ENCODE peak calls at places on chromosomes 3 and 15, in ten cellular contexts. Q is sigmoid colon, Y is breast epithelium, V is stomach, K is GM23338, X is SK-N-SH, T is transverse colon, B is spleen, D is HCT116, F is endothelial cell of umbilical vein. G is an unnamed sample. For H3K4me1, the result is how much of the 10 kb centered on the place peaks cover.

GRCh38 chr3:192467230-192468186 is 259.8 kb downstream of the FGF12 start:
- DNase-seq in Q (no peak), Y (no peak), V (peak), K (peak), X (peak), T (peak), B (peak), D (peak), F (peak), G (no peak)

GRCh38 chr3:145489011-145489410 is 672.0 kb downstream of the PLOD2 start:
- DNase-seq in Q (no peak), Y (no peak), V (no peak), K (no peak), X (no peak), T (no peak), B (no peak), D (no peak), F (no peak), G (no peak)

GRCh38 chr15:69892351-69892750 is 205.4 kb downstream of the TLE3 start:
- DNase-seq in Q (no peak), Y (no peak), V (no peak), K (no peak), X (peak), T (no peak), B (no peak), D (no peak), F (no peak), G (no peak)

GRCh38 chr3:58175429-58176184 is 35.2 kb downstream of the DNASE1L3 start:
- DNase-seq in Q (peak), Y (no peak), V (peak), K (peak), X (no peak), T (peak), B (peak), D (no peak), F (peak), G (no peak)

GRCh38 chr15:72774696-72775383 is 8.7 kb downstream of the ADPGK start:
- DNase-seq in Q (no peak), Y (no peak), V (no peak), K (no peak), X (no peak), T (no peak), B (no peak), D (no peak), F (no peak), G (no peak)

GRCh38 chr3:34015204-34016142 is 217.0 kb downstream of the PDCD6IP start:
- DNase-seq in Q (no peak), Y (no peak), V (no peak), K (peak), X (no peak), T (no peak), B (no peak), D (no peak), F (no peak), G (no peak)

GRCh38 chr3:112643621-112644236 is 2.8 kb upstream of the CCDC80 start:
- DNase-seq in Q (no peak), Y (no peak), V (no peak), K (peak), X (no peak), T (no peak), B (no peak), D (no peak), F (no peak), G (no peak)

GRCh38 chr3:148882288-148882687 is 17.2 kb downstream of the CPA3 start:
- DNase-seq in Q (no peak), Y (no peak), V (no peak), K (peak), X (no peak), T (no peak), B (no peak), D (no peak), F (no peak), G (no peak)

GRCh38 chr15:66785637-66786036 is 83.6 kb downstream of the SMAD6 start:
- DNase-seq in Q (no peak), Y (no peak), V (no peak), K (no peak), X (no peak), T (no peak), B (no peak), D (no peak), F (no peak), G (no peak)

GRCh38 chr3:127964053-127964452 is 49.0 kb downstream of the KBTBD12 start:
- DNase-seq in Q (no peak), Y (no peak), V (no peak), K (no peak), X (no peak), T (no peak), B (no peak), D (no peak), F (no peak), G (no peak)

GRCh38 chr3:174440350-174440716 is 418.8 kb upstream of the NAALADL2 start:
- DNase-seq in Q (peak), Y (no peak), V (no peak), K (peak), X (no peak), T (peak), B (no peak), D (no peak), F (no peak), G (no peak)

GRCh38 chr3:159032311-159032710 is 230.5 kb downstream of the MFSD1 start:
- DNase-seq in Q (no peak), Y (no peak), V (no peak), K (no peak), X (no peak), T (no peak), B (no peak), D (peak), F (no peak), G (no peak)

GRCh38 chr3:53263907-53264306 is 8.1 kb upstream of the TKT start:
- DNase-seq in Q (no peak), Y (no peak), V (no peak), K (no peak), X (no peak), T (no peak), B (no peak), D (no peak), F (no peak), G (no peak)

GRCh38 chr3:187841552-187841951 is 96.3 kb upstream of the BCL6 start:
- DNase-seq in Q (no peak), Y (no peak), V (no peak), K (no peak), X (no peak), T (no peak), B (no peak), D (no peak), F (no peak), G (no peak)

GRCh38 chr3:172038823-172039222 is 555 bp upstream of the FNDC3B start:
- DNase-seq in Q (peak), Y (no peak), V (no peak), K (peak), X (no peak), T (no peak), B (no peak), D (no peak), F (no peak), G (no peak)

GRCh38 chr3:63051920-63052319 is 176.7 kb upstream of the CADPS start:
- DNase-seq in Q (no peak), Y (no peak), V (no peak), K (peak), X (no peak), T (peak), B (no peak), D (no peak), F (no peak), G (no peak)

GRCh38 chr15:90959894-90960293 is 5.2 kb downstream of the RCCD1 start:
- DNase-seq in Q (peak), Y (no peak), V (no peak), K (no peak), X (no peak), T (no peak), B (no peak), D (no peak), F (no peak), G (no peak)

GRCh38 chr15:84950570-84951111 is 31.0 kb upstream of the PDE8A start:
- DNase-seq in Q (peak), Y (no peak), V (no peak), K (no peak), X (no peak), T (no peak), B (no peak), D (no peak), F (no peak), G (no peak)

GRCh38 chr3:150133293-150133692 is 162.6 kb upstream of the PFN2 start:
- DNase-seq in Q (no peak), Y (no peak), V (no peak), K (no peak), X (no peak), T (no peak), B (no peak), D (no peak), F (no peak), G (no peak)

GRCh38 chr3:62558549-62559112 is 185.3 kb upstream of the FEZF2 start:
- DNase-seq in Q (no peak), Y (no peak), V (no peak), K (peak), X (peak), T (no peak), B (no peak), D (no peak), F (peak), G (no peak)

GRCh38 chr3:111863942-111864341 is 4.9 kb downstream of the PHLDB2 start:
- DNase-seq in Q (no peak), Y (no peak), V (no peak), K (no peak), X (no peak), T (no peak), B (no peak), D (no peak), F (peak), G (no peak)

GRCh38 chr15:40047413-40048154 is 8.6 kb upstream of the SRP14 start:
- DNase-seq in Q (peak), Y (no peak), V (peak), K (no peak), X (no peak), T (peak), B (peak), D (no peak), F (peak), G (peak)

GRCh38 chr3:63947594-63947993 is 35.4 kb upstream of the SCAANT1 start:
- DNase-seq in Q (no peak), Y (no peak), V (no peak), K (no peak), X (no peak), T (no peak), B (no peak), D (no peak), F (no peak), G (no peak)

GRCh38 chr15:61393524-61393923 is 164.4 kb upstream of the RORA start:
- DNase-seq in Q (no peak), Y (no peak), V (no peak), K (no peak), X (no peak), T (no peak), B (no peak), D (no peak), F (no peak), G (no peak)

GRCh38 chr3:21830541-21830940 is 79.5 kb upstream of the ZNF385D start:
- DNase-seq in Q (no peak), Y (no peak), V (no peak), K (no peak), X (no peak), T (no peak), B (no peak), D (no peak), F (no peak), G (no peak)

GRCh38 chr15:92882697-92883642 is 17.2 kb upstream of the CHD2 start:
- DNase-seq in Q (no peak), Y (no peak), V (no peak), K (no peak), X (peak), T (no peak), B (peak), D (no peak), F (no peak), G (no peak)

GRCh38 chr3:49104427-49105291 is at the start of gene QARS1:
- DNase-seq in Q (peak), Y (peak), V (peak), K (peak), X (peak), T (peak), B (peak), D (peak), F (peak), G (no peak)

GRCh38 chr3:114119776-114120175 is 59.1 kb downstream of the DRD3 start:
- DNase-seq in Q (no peak), Y (no peak), V (no peak), K (no peak), X (no peak), T (no peak), B (no peak), D (no peak), F (peak), G (no peak)

GRCh38 chr15:38695249-38696119 is 130.9 kb upstream of the RASGRP1 start:
- DNase-seq in Q (no peak), Y (no peak), V (no peak), K (no peak), X (peak), T (no peak), B (no peak), D (no peak), F (no peak), G (no peak)

DNA sequence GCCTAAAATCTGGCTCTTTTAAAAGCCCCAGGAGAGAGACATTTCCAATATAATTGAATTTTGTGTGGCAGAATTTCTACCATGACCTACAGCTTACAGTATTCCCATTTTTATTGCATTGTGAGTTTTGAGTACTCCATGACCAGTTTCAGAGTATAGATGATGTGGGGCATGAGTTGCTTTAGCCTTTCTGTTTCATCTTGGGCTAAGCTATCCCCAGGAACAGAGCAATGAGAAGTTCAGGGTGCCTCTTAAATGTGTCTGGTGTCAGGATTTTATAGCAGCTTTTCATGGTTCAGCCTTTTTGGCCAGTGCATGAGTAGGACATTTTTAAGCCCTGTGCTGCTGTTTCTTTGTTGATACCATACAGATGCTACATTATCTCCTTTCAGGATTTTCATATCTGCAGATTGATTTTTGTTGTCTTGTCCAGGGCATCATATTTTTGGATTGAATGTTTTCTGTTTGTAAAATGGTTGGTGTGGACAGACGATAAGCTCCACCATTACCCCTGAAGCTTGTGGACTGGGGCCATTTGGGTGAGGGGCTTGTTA is 3.5 kb downstream of the ABHD2 start:
- DNase-seq in Q (no peak), Y (no peak), V (no peak), K (no peak), X (no peak), T (no peak), B (no peak), D (no peak), F (no peak), G (no peak)
- H3K4me1 ChIP-seq in Q (half or more), Y (under half), V (half or more), K (under half), X (half or more), T (half or more), B (half or more), D (under half), F (under half), G (half or more)

DNA sequence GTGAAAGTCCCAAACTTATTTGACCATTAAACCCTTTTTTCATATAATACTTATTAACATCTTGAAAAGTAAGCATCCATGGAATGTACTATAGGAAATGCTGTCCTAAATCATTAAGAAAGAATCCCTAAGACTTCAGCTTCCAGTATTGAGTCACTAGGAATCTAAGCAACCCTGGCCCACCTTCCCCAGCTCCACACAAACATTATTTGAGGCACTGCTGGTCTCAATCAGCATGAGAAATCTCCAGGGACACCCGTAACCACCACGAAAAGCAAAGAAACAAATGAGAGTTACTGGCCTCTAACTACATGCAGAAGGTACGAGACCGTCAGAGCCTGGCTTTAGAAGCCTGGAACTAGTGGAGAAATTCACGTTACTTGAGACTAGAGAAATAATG is 68.2 kb downstream of the POLQ start:
- DNase-seq in Q (no peak), Y (no peak), V (no peak), K (no peak), X (no peak), T (no peak), B (no peak), D (no peak), F (peak), G (no peak)
- TF ChIP-seq CTCF in Q (no peak), Y (no peak), V (no peak), K (no peak), X (no peak), T (no peak), B (no peak), D (no peak), F (no peak), G (no peak)

GRCh38 chr15:63049747-63050439 is 7.3 kb downstream of the TPM1 start:
- DNase-seq in Q (no peak), Y (no peak), V (no peak), K (no peak), X (no peak), T (no peak), B (no peak), D (no peak), F (peak), G (no peak)
- TF ChIP-seq POLR2AphosphoS5 in Q (peak), Y (no peak), V (no peak), K (no peak), X (no peak), T (peak), B (no peak), D (no peak), F (peak), G (no peak)

DNA sequence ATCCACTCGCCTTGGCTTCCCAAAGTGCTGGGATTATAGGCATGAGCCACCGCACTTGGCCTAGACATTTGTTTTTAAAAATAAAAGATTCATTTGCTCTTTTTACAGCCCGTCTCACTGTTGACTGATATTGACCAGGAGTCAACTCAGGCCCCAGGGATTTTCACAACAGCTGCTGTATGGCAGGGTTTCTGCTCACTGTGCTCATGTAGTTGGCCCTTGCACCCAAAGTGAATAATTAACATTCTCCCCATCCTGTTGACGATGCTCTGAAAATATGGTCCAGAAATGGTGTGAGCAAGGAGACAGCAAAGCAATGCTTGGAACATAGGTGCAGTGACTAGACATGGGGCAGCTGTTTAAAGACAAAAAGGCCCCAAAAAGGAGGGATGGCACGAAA is 2.9 kb upstream of the CCR5 start:
- DNase-seq in Q (no peak), Y (no peak), V (no peak), K (no peak), X (no peak), T (no peak), B (no peak), D (no peak), F (no peak), G (no peak)
- H3K4me1 ChIP-seq in Q (under half), Y (under half), V (under half), K (under half), X (under half), T (under half), B (under half), D (under half), F (under half), G (under half)

DNA sequence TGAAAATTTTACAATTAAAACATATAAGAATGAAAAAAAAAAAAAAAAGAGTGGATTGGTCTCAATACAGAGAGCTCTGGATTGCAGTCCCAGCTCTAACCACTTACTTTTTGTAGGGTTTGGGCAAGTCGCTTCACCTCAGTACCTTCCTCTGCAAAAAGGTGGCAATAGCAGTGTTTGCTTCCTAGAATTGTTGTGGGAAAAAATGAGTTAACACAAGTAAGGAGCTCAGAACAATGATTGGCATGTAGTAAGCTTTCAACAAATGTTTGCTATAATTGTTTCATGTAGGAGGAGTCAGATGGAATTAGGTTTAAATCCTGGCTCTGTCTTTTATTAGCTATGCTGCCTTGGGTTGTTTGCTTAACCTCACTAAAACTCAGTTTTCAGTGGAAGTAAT is 425.2 kb upstream of the TBL1XR1 start:
- DNase-seq in Q (no peak), Y (no peak), V (no peak), K (peak), X (no peak), T (no peak), B (no peak), D (no peak), F (peak), G (no peak)
- TF ChIP-seq CTCF in Q (no peak), Y (no peak), V (no peak), K (no peak), X (no peak), T (no peak), B (no peak), D (no peak), F (no peak), G (no peak)